ENCODE peak calls at places on chromosomes 12 and 14, in four cellular contexts. Z is pancreas, F is hepatocyte, W is astrocyte of the spinal cord. G is an unnamed sample.

GRCh38 chr14:67428501-67429031 is 16.6 kb upstream of the PLEK2 start:
- DNase-seq in F (peak; percentile 74), W (peak; percentile 53), Z (peak; percentile 50), G (no peak)

GRCh38 chr14:71693373-71693772 is 238.9 kb upstream of the RGS6 start:
- DNase-seq in F (no peak), W (peak; percentile 83), Z (no peak), G (peak; percentile 76)

GRCh38 chr14:104522926-104523545 is 56.5 kb upstream of the C14orf180 start:
- DNase-seq in F (no peak), W (no peak), Z (no peak), G (no peak)

GRCh38 chr12:59650594-59651229 is 54.9 kb downstream of the SLC16A7 start:
- DNase-seq in Z (peak; percentile 32), F (no peak), W (peak; percentile 52), G (no peak)

GRCh38 chr12:6038160-6038559 is 86.3 kb downstream of the VWF start:
- DNase-seq in F (peak; percentile 85), W (peak; percentile 76), Z (peak; percentile 51), G (no peak)

GRCh38 chr12:24479131-24479530 is 469.8 kb downstream of the BCAT1 start:
- DNase-seq in W (no peak), Z (no peak), F (no peak), G (no peak)

GRCh38 chr12:62603811-62604098 is 137.1 kb downstream of the MON2 start:
- DNase-seq in W (no peak), Z (no peak), F (no peak), G (no peak)

GRCh38 chr14:55578511-55578910 is 1.5 kb upstream of the KTN1 start:
- DNase-seq in Z (no peak), W (no peak), F (no peak), G (no peak)

GRCh38 chr14:53793790-53794560 is 162.7 kb downstream of the BMP4 start:
- DNase-seq in W (peak; percentile 30), F (no peak), Z (no peak), G (no peak)

GRCh38 chr14:54603362-54603761 is 36.4 kb downstream of the SAMD4A start:
- DNase-seq in W (peak; percentile 61), Z (no peak), F (no peak), G (no peak)

GRCh38 chr12:19239046-19239445 is 109.5 kb downstream of the PLEKHA5 start:
- DNase-seq in W (no peak), F (no peak), Z (no peak), G (no peak)

GRCh38 chr12:32273712-32274111 is 125.6 kb upstream of the FGD4 start:
- DNase-seq in W (no peak), Z (no peak), F (peak; percentile 55), G (no peak)

GRCh38 chr12:716506-716905 is 35.9 kb upstream of the WNK1 start:
- DNase-seq in F (peak; percentile 42), W (no peak), Z (no peak), G (no peak)

GRCh38 chr12:53739285-53740129 is 12.3 kb upstream of the CALCOCO1 start:
- DNase-seq in W (no peak), Z (no peak), F (no peak), G (no peak)

GRCh38 chr14:61525293-61526011 is 169.9 kb upstream of the HIF1A start:
- DNase-seq in F (peak; percentile 58), W (peak; percentile 67), Z (peak; percentile 77), G (no peak)

GRCh38 chr12:65526311-65526710 is 247.8 kb downstream of the MSRB3 start:
- DNase-seq in Z (no peak), F (no peak), W (no peak), G (no peak)

GRCh38 chr12:78494911-78495310 is 369.7 kb upstream of the SYT1 start:
- DNase-seq in F (no peak), W (peak; percentile 42), Z (no peak), G (peak; percentile 28)

GRCh38 chr12:57730336-57731067 is 8.0 kb downstream of the AGAP2 start:
- DNase-seq in Z (no peak), F (no peak), W (no peak), G (no peak)

GRCh38 chr14:44803239-44803905 is 158.4 kb downstream of the KLHL28 start:
- DNase-seq in F (peak; percentile 58), Z (no peak), W (peak; percentile 66), G (peak; percentile 4)

GRCh38 chr14:106228541-106229158 is 702.3 kb downstream of the TMEM121 start:
- DNase-seq in Z (no peak), F (no peak), W (no peak), G (no peak)

GRCh38 chr14:68681256-68681655 is 111.6 kb downstream of the ZFP36L1 start:
- DNase-seq in Z (no peak), W (no peak), F (no peak), G (no peak)

GRCh38 chr14:71662291-71662790 is 269.9 kb upstream of the RGS6 start:
- DNase-seq in W (no peak), F (no peak), Z (no peak), G (no peak)

GRCh38 chr14:68882235-68882634 is 89.4 kb upstream of the ZFP36L1 start:
- DNase-seq in Z (no peak), F (no peak), W (no peak), G (no peak)

GRCh38 chr14:69270795-69271708 is 11.1 kb downstream of the GALNT16 start:
- DNase-seq in W (peak; percentile 42), Z (no peak), F (no peak), G (no peak)

GRCh38 chr12:58965568-58965967 is 45.3 kb upstream of the LRIG3 start:
- DNase-seq in Z (no peak), W (no peak), F (peak; percentile 23), G (no peak)

GRCh38 chr12:104653730-104654328 is 197.1 kb downstream of the CHST11 start:
- DNase-seq in Z (no peak), W (no peak), F (no peak), G (no peak)

GRCh38 chr12:24561882-24562760 is 386.8 kb downstream of the BCAT1 start:
- DNase-seq in W (peak; percentile 75), F (peak; percentile 78), Z (no peak), G (no peak)

GRCh38 chr12:114220311-114220710 is 185.6 kb downstream of the TBX5 start:
- DNase-seq in Z (no peak), F (no peak), W (no peak), G (no peak)

GRCh38 chr12:6200266-6201198 is at the start of gene CD9:
- DNase-seq in W (peak; percentile 57), F (peak; percentile 82), Z (peak; percentile 75), G (no peak)

GRCh38 chr14:88297306-88297705 is 25.8 kb downstream of the KCNK10 start:
- DNase-seq in Z (no peak), W (no peak), F (no peak), G (no peak)

GRCh38 chr14:104746951-104747481 is 5.9 kb upstream of the SIVA1 start:
- DNase-seq in W (no peak), Z (no peak), F (peak; percentile 61), G (peak; percentile 44)

GRCh38 chr12:752673-753400 is 458 bp downstream of the WNK1 start:
- DNase-seq in F (peak; percentile 87), W (peak; percentile 48), Z (peak; percentile 71), G (no peak)

GRCh38 chr14:96625436-96625945 is 123.3 kb downstream of the PAPOLA start:
- DNase-seq in W (no peak), Z (no peak), F (no peak), G (no peak)